ENCODE peak calls at places on chromosomes 11 and 22, in four cellular contexts. G is foreskin fibroblast, O is ecto neural progenitor cell, D is NCI-H1092. T is an unnamed sample.

GRCh38 chr11:46600162-46600561 is 6.3 kb upstream of the AMBRA1 start:
- DNase-seq in G (no peak), D (no peak), O (no peak), T (no peak)

GRCh38 chr22:48152916-48153315 is 1390.5 kb downstream of the TBC1D22A start:
- DNase-seq in G (no peak), O (no peak), D (no peak), T (no peak)

GRCh38 chr22:48042621-48043395 is 1280.4 kb downstream of the TBC1D22A start:
- DNase-seq in O (no peak), G (no peak), D (no peak), T (no peak)

GRCh38 chr11:33708970-33709369 is 8.3 kb upstream of the C11orf91 start:
- DNase-seq in D (no peak), O (no peak), G (no peak), T (no peak)

GRCh38 chr22:34804588-34804987 is 261.4 kb upstream of the ISX start:
- DNase-seq in G (no peak), O (peak; percentile 54), D (peak; percentile 31), T (no peak)

GRCh38 chr11:116112031-116112935 is 608.1 kb upstream of the CADM1 start:
- DNase-seq in G (no peak), D (no peak), O (peak; percentile 38), T (no peak)

GRCh38 chr11:71940561-71941219 is 11.8 kb downstream of the RNF121 start:
- DNase-seq in G (peak; percentile 27), O (no peak), D (no peak), T (no peak)

GRCh38 chr11:122743949-122744876 is 88.7 kb downstream of the UBASH3B start:
- DNase-seq in O (no peak), G (no peak), D (no peak), T (no peak)

GRCh38 chr11:114036958-114037357 is 22.6 kb upstream of the ZBTB16 start:
- DNase-seq in G (no peak), O (no peak), D (no peak), T (no peak)

GRCh38 chr11:1433977-1434640 is 44.4 kb downstream of the BRSK2 start:
- DNase-seq in D (no peak), O (no peak), G (no peak), T (no peak)

GRCh38 chr22:42717197-42717967 is 3.3 kb downstream of the A4GALT start:
- DNase-seq in G (peak; percentile 32), O (no peak), D (no peak), T (no peak)